ENCODE peak calls at places on chromosomes 16 and 17, in ten cellular contexts. One of them, this sample, is unnamed.

GRCh38 chr17:45353047-45353446 is 36.2 kb upstream of the MAP3K14 start:
- DNase-seq in nephron progenitor cell: no peak
- DNase-seq in breast epithelium: no peak
- DNase-seq in stimulated activated CD4-positive, alpha-beta T cell treated with anti-CD3 and anti-CD28 coated beads, Interleukin-1b, Interleukin-23, amount 100 ng/mL, for 24 hours: no peak
- DNase-seq in RPMI7951: no peak
- DNase-seq in HTR-8/SVneo: no peak
- DNase-seq in AG08395: no peak
- DNase-seq in substantia nigra: no peak
- DNase-seq in non-pigmented ciliary epithelial cell: no peak
- DNase-seq in HCEC 1CT: no peak
- DNase-seq in this sample: no peak

GRCh38 chr17:77881545-77881944 is 77.0 kb upstream of the TNRC6C start:
- DNase-seq in HTR-8/SVneo: no peak
- DNase-seq in breast epithelium: peak; percentile 55
- DNase-seq in substantia nigra: peak; percentile 56
- DNase-seq in RPMI7951: peak; percentile 76
- DNase-seq in non-pigmented ciliary epithelial cell: peak; percentile 28
- DNase-seq in nephron progenitor cell: peak; percentile 33
- DNase-seq in stimulated activated CD4-positive, alpha-beta T cell treated with anti-CD3 and anti-CD28 coated beads, Interleukin-1b, Interleukin-23, amount 100 ng/mL, for 24 hours: no peak
- DNase-seq in HCEC 1CT: no peak
- DNase-seq in AG08395: peak; percentile 65
- DNase-seq in this sample: peak; percentile 92

GRCh38 chr16:1089822-1090619 is 6.0 kb downstream of the C1QTNF8 start:
- DNase-seq in stimulated activated CD4-positive, alpha-beta T cell treated with anti-CD3 and anti-CD28 coated beads, Interleukin-1b, Interleukin-23, amount 100 ng/mL, for 24 hours: no peak
- DNase-seq in non-pigmented ciliary epithelial cell: no peak
- DNase-seq in RPMI7951: no peak
- DNase-seq in substantia nigra: peak; percentile 51
- DNase-seq in HCEC 1CT: no peak
- DNase-seq in nephron progenitor cell: no peak
- DNase-seq in AG08395: no peak
- DNase-seq in breast epithelium: no peak
- DNase-seq in HTR-8/SVneo: no peak
- DNase-seq in this sample: no peak

GRCh38 chr17:1785925-1786324 is 24.1 kb downstream of the SERPINF1 start:
- DNase-seq in substantia nigra: peak; percentile 20
- DNase-seq in AG08395: no peak
- DNase-seq in stimulated activated CD4-positive, alpha-beta T cell treated with anti-CD3 and anti-CD28 coated beads, Interleukin-1b, Interleukin-23, amount 100 ng/mL, for 24 hours: no peak
- DNase-seq in RPMI7951: peak; percentile 44
- DNase-seq in HCEC 1CT: no peak
- DNase-seq in non-pigmented ciliary epithelial cell: no peak
- DNase-seq in breast epithelium: no peak
- DNase-seq in HTR-8/SVneo: no peak
- DNase-seq in nephron progenitor cell: no peak
- DNase-seq in this sample: no peak

GRCh38 chr17:1494203-1494602 is 1.7 kb upstream of the MYO1C start:
- DNase-seq in substantia nigra: no peak
- DNase-seq in non-pigmented ciliary epithelial cell: no peak
- DNase-seq in nephron progenitor cell: no peak
- DNase-seq in RPMI7951: no peak
- DNase-seq in breast epithelium: no peak
- DNase-seq in stimulated activated CD4-positive, alpha-beta T cell treated with anti-CD3 and anti-CD28 coated beads, Interleukin-1b, Interleukin-23, amount 100 ng/mL, for 24 hours: no peak
- DNase-seq in HTR-8/SVneo: no peak
- DNase-seq in AG08395: no peak
- DNase-seq in HCEC 1CT: no peak
- DNase-seq in this sample: no peak

GRCh38 chr16:77675464-77676324 is 46.6 kb upstream of the NUDT7 start:
- DNase-seq in HCEC 1CT: peak; percentile 47
- DNase-seq in breast epithelium: peak; percentile 62
- DNase-seq in nephron progenitor cell: peak; percentile 79
- DNase-seq in HTR-8/SVneo: peak; percentile 70
- DNase-seq in non-pigmented ciliary epithelial cell: peak; percentile 54
- DNase-seq in AG08395: peak; percentile 78
- DNase-seq in substantia nigra: peak; percentile 37
- DNase-seq in RPMI7951: peak; percentile 76
- DNase-seq in stimulated activated CD4-positive, alpha-beta T cell treated with anti-CD3 and anti-CD28 coated beads, Interleukin-1b, Interleukin-23, amount 100 ng/mL, for 24 hours: peak; percentile 31
- DNase-seq in this sample: peak; percentile 89

GRCh38 chr16:67271446-67271845 is 7.9 kb upstream of the PLEKHG4 start:
- DNase-seq in HCEC 1CT: no peak
- DNase-seq in nephron progenitor cell: no peak
- DNase-seq in RPMI7951: no peak
- DNase-seq in AG08395: no peak
- DNase-seq in stimulated activated CD4-positive, alpha-beta T cell treated with anti-CD3 and anti-CD28 coated beads, Interleukin-1b, Interleukin-23, amount 100 ng/mL, for 24 hours: no peak
- DNase-seq in substantia nigra: no peak
- DNase-seq in breast epithelium: no peak
- DNase-seq in non-pigmented ciliary epithelial cell: no peak
- DNase-seq in HTR-8/SVneo: no peak
- DNase-seq in this sample: no peak

GRCh38 chr16:13919330-13919682 is 648 bp upstream of the ERCC4 start:
- DNase-seq in stimulated activated CD4-positive, alpha-beta T cell treated with anti-CD3 and anti-CD28 coated beads, Interleukin-1b, Interleukin-23, amount 100 ng/mL, for 24 hours: no peak
- DNase-seq in RPMI7951: peak; percentile 60
- DNase-seq in non-pigmented ciliary epithelial cell: peak; percentile 14
- DNase-seq in breast epithelium: no peak
- DNase-seq in HCEC 1CT: peak; percentile 64
- DNase-seq in nephron progenitor cell: no peak
- DNase-seq in substantia nigra: no peak
- DNase-seq in AG08395: peak; percentile 48
- DNase-seq in HTR-8/SVneo: peak; percentile 34
- DNase-seq in this sample: peak; percentile 64

GRCh38 chr16:68436581-68436980 is 11.7 kb downstream of the SMPD3 start:
- DNase-seq in nephron progenitor cell: no peak
- DNase-seq in breast epithelium: no peak
- DNase-seq in HCEC 1CT: no peak
- DNase-seq in non-pigmented ciliary epithelial cell: no peak
- DNase-seq in stimulated activated CD4-positive, alpha-beta T cell treated with anti-CD3 and anti-CD28 coated beads, Interleukin-1b, Interleukin-23, amount 100 ng/mL, for 24 hours: no peak
- DNase-seq in RPMI7951: peak; percentile 3
- DNase-seq in substantia nigra: no peak
- DNase-seq in AG08395: no peak
- DNase-seq in HTR-8/SVneo: no peak
- DNase-seq in this sample: no peak

GRCh38 chr16:57093845-57094564 is 1.6 kb downstream of the CPNE2 start:
- DNase-seq in AG08395: no peak
- DNase-seq in substantia nigra: no peak
- DNase-seq in nephron progenitor cell: no peak
- DNase-seq in stimulated activated CD4-positive, alpha-beta T cell treated with anti-CD3 and anti-CD28 coated beads, Interleukin-1b, Interleukin-23, amount 100 ng/mL, for 24 hours: no peak
- DNase-seq in non-pigmented ciliary epithelial cell: no peak
- DNase-seq in HCEC 1CT: no peak
- DNase-seq in HTR-8/SVneo: no peak
- DNase-seq in breast epithelium: no peak
- DNase-seq in RPMI7951: no peak
- DNase-seq in this sample: no peak

GRCh38 chr17:15966183-15966878 is 21.4 kb downstream of the ADORA2B start:
- DNase-seq in stimulated activated CD4-positive, alpha-beta T cell treated with anti-CD3 and anti-CD28 coated beads, Interleukin-1b, Interleukin-23, amount 100 ng/mL, for 24 hours: no peak
- DNase-seq in AG08395: no peak
- DNase-seq in nephron progenitor cell: no peak
- DNase-seq in substantia nigra: peak; percentile 54
- DNase-seq in RPMI7951: no peak
- DNase-seq in HCEC 1CT: no peak
- DNase-seq in non-pigmented ciliary epithelial cell: no peak
- DNase-seq in HTR-8/SVneo: no peak
- DNase-seq in breast epithelium: no peak
- DNase-seq in this sample: peak; percentile 76

GRCh38 chr17:31550389-31551056 is 159.0 kb downstream of the RAB11FIP4 start:
- DNase-seq in breast epithelium: no peak
- DNase-seq in HCEC 1CT: no peak
- DNase-seq in AG08395: no peak
- DNase-seq in RPMI7951: peak; percentile 37
- DNase-seq in non-pigmented ciliary epithelial cell: no peak
- DNase-seq in stimulated activated CD4-positive, alpha-beta T cell treated with anti-CD3 and anti-CD28 coated beads, Interleukin-1b, Interleukin-23, amount 100 ng/mL, for 24 hours: no peak
- DNase-seq in HTR-8/SVneo: no peak
- DNase-seq in substantia nigra: no peak
- DNase-seq in nephron progenitor cell: no peak
- DNase-seq in this sample: peak; percentile 44

GRCh38 chr16:84718-85452 is 6.9 kb downstream of the MPG start:
- DNase-seq in substantia nigra: no peak
- DNase-seq in breast epithelium: no peak
- DNase-seq in HTR-8/SVneo: peak; percentile 79
- DNase-seq in HCEC 1CT: peak; percentile 91
- DNase-seq in stimulated activated CD4-positive, alpha-beta T cell treated with anti-CD3 and anti-CD28 coated beads, Interleukin-1b, Interleukin-23, amount 100 ng/mL, for 24 hours: no peak
- DNase-seq in non-pigmented ciliary epithelial cell: peak; percentile 83
- DNase-seq in AG08395: peak; percentile 95
- DNase-seq in nephron progenitor cell: no peak
- DNase-seq in RPMI7951: peak; percentile 90
- DNase-seq in this sample: peak; percentile 88

GRCh38 chr16:78794581-78795300 is 695.3 kb downstream of the WWOX start:
- DNase-seq in nephron progenitor cell: no peak
- DNase-seq in HTR-8/SVneo: no peak
- DNase-seq in breast epithelium: no peak
- DNase-seq in AG08395: no peak
- DNase-seq in non-pigmented ciliary epithelial cell: no peak
- DNase-seq in HCEC 1CT: no peak
- DNase-seq in RPMI7951: no peak
- DNase-seq in stimulated activated CD4-positive, alpha-beta T cell treated with anti-CD3 and anti-CD28 coated beads, Interleukin-1b, Interleukin-23, amount 100 ng/mL, for 24 hours: no peak
- DNase-seq in substantia nigra: no peak
- DNase-seq in this sample: no peak

GRCh38 chr16:12193688-12194087 is 217.2 kb downstream of the SNX29 start:
- DNase-seq in stimulated activated CD4-positive, alpha-beta T cell treated with anti-CD3 and anti-CD28 coated beads, Interleukin-1b, Interleukin-23, amount 100 ng/mL, for 24 hours: no peak
- DNase-seq in HTR-8/SVneo: no peak
- DNase-seq in breast epithelium: no peak
- DNase-seq in non-pigmented ciliary epithelial cell: no peak
- DNase-seq in AG08395: no peak
- DNase-seq in nephron progenitor cell: no peak
- DNase-seq in HCEC 1CT: no peak
- DNase-seq in RPMI7951: no peak
- DNase-seq in substantia nigra: no peak
- DNase-seq in this sample: no peak

GRCh38 chr16:20904507-20905079 is 4.0 kb downstream of the LYRM1 start:
- DNase-seq in RPMI7951: peak; percentile 80
- DNase-seq in nephron progenitor cell: no peak
- DNase-seq in HCEC 1CT: peak; percentile 80
- DNase-seq in substantia nigra: no peak
- DNase-seq in HTR-8/SVneo: no peak
- DNase-seq in AG08395: peak; percentile 24
- DNase-seq in breast epithelium: no peak
- DNase-seq in stimulated activated CD4-positive, alpha-beta T cell treated with anti-CD3 and anti-CD28 coated beads, Interleukin-1b, Interleukin-23, amount 100 ng/mL, for 24 hours: no peak
- DNase-seq in non-pigmented ciliary epithelial cell: no peak
- DNase-seq in this sample: peak; percentile 80

GRCh38 chr17:33494156-33494555 is 201.1 kb upstream of the ASIC2 start:
- DNase-seq in substantia nigra: no peak
- DNase-seq in non-pigmented ciliary epithelial cell: no peak
- DNase-seq in breast epithelium: no peak
- DNase-seq in HCEC 1CT: no peak
- DNase-seq in HTR-8/SVneo: no peak
- DNase-seq in AG08395: no peak
- DNase-seq in RPMI7951: no peak
- DNase-seq in stimulated activated CD4-positive, alpha-beta T cell treated with anti-CD3 and anti-CD28 coated beads, Interleukin-1b, Interleukin-23, amount 100 ng/mL, for 24 hours: no peak
- DNase-seq in nephron progenitor cell: peak; percentile 4
- DNase-seq in this sample: peak; percentile 48

GRCh38 chr17:34389343-34389742 is 26.3 kb upstream of the CCL1 start:
- DNase-seq in HTR-8/SVneo: no peak
- DNase-seq in AG08395: no peak
- DNase-seq in substantia nigra: no peak
- DNase-seq in non-pigmented ciliary epithelial cell: no peak
- DNase-seq in breast epithelium: no peak
- DNase-seq in RPMI7951: no peak
- DNase-seq in HCEC 1CT: no peak
- DNase-seq in nephron progenitor cell: no peak
- DNase-seq in stimulated activated CD4-positive, alpha-beta T cell treated with anti-CD3 and anti-CD28 coated beads, Interleukin-1b, Interleukin-23, amount 100 ng/mL, for 24 hours: no peak
- DNase-seq in this sample: no peak

GRCh38 chr17:17104494-17104893 is 62.2 kb downstream of the MPRIP start:
- DNase-seq in HCEC 1CT: no peak
- DNase-seq in substantia nigra: no peak
- DNase-seq in HTR-8/SVneo: no peak
- DNase-seq in nephron progenitor cell: no peak
- DNase-seq in non-pigmented ciliary epithelial cell: no peak
- DNase-seq in breast epithelium: peak; percentile 62
- DNase-seq in AG08395: no peak
- DNase-seq in stimulated activated CD4-positive, alpha-beta T cell treated with anti-CD3 and anti-CD28 coated beads, Interleukin-1b, Interleukin-23, amount 100 ng/mL, for 24 hours: no peak
- DNase-seq in RPMI7951: no peak
- DNase-seq in this sample: no peak

GRCh38 chr17:44350733-44351226 is 5.7 kb downstream of the GRN start:
- DNase-seq in nephron progenitor cell: peak; percentile 84
- DNase-seq in substantia nigra: peak; percentile 60
- DNase-seq in stimulated activated CD4-positive, alpha-beta T cell treated with anti-CD3 and anti-CD28 coated beads, Interleukin-1b, Interleukin-23, amount 100 ng/mL, for 24 hours: peak; percentile 54
- DNase-seq in HTR-8/SVneo: peak; percentile 84
- DNase-seq in HCEC 1CT: peak; percentile 49
- DNase-seq in AG08395: peak; percentile 82
- DNase-seq in non-pigmented ciliary epithelial cell: no peak
- DNase-seq in breast epithelium: no peak
- DNase-seq in RPMI7951: peak; percentile 46
- DNase-seq in this sample: peak; percentile 66

GRCh38 chr17:78122221-78122990 is 6.1 kb downstream of the TMC6 start:
- DNase-seq in RPMI7951: no peak
- DNase-seq in HTR-8/SVneo: no peak
- DNase-seq in HCEC 1CT: no peak
- DNase-seq in breast epithelium: no peak
- DNase-seq in nephron progenitor cell: no peak
- DNase-seq in substantia nigra: no peak
- DNase-seq in stimulated activated CD4-positive, alpha-beta T cell treated with anti-CD3 and anti-CD28 coated beads, Interleukin-1b, Interleukin-23, amount 100 ng/mL, for 24 hours: no peak
- DNase-seq in AG08395: no peak
- DNase-seq in non-pigmented ciliary epithelial cell: no peak
- DNase-seq in this sample: no peak

GRCh38 chr17:27882162-27882840 is 10.9 kb downstream of the LYRM9 start:
- DNase-seq in AG08395: no peak
- DNase-seq in breast epithelium: no peak
- DNase-seq in RPMI7951: no peak
- DNase-seq in stimulated activated CD4-positive, alpha-beta T cell treated with anti-CD3 and anti-CD28 coated beads, Interleukin-1b, Interleukin-23, amount 100 ng/mL, for 24 hours: no peak
- DNase-seq in non-pigmented ciliary epithelial cell: no peak
- DNase-seq in HTR-8/SVneo: no peak
- DNase-seq in substantia nigra: no peak
- DNase-seq in nephron progenitor cell: no peak
- DNase-seq in HCEC 1CT: no peak
- DNase-seq in this sample: no peak

GRCh38 chr16:27816561-27816960 is 247.0 kb downstream of the GSG1L start:
- DNase-seq in RPMI7951: no peak
- DNase-seq in non-pigmented ciliary epithelial cell: no peak
- DNase-seq in substantia nigra: peak; percentile 49
- DNase-seq in nephron progenitor cell: no peak
- DNase-seq in breast epithelium: no peak
- DNase-seq in HCEC 1CT: no peak
- DNase-seq in HTR-8/SVneo: no peak
- DNase-seq in AG08395: no peak
- DNase-seq in stimulated activated CD4-positive, alpha-beta T cell treated with anti-CD3 and anti-CD28 coated beads, Interleukin-1b, Interleukin-23, amount 100 ng/mL, for 24 hours: no peak
- DNase-seq in this sample: no peak

GRCh38 chr17:40124279-40125141 is 2.7 kb downstream of the MSL1 start:
- DNase-seq in breast epithelium: no peak
- DNase-seq in nephron progenitor cell: no peak
- DNase-seq in RPMI7951: no peak
- DNase-seq in substantia nigra: no peak
- DNase-seq in HCEC 1CT: no peak
- DNase-seq in non-pigmented ciliary epithelial cell: no peak
- DNase-seq in HTR-8/SVneo: no peak
- DNase-seq in stimulated activated CD4-positive, alpha-beta T cell treated with anti-CD3 and anti-CD28 coated beads, Interleukin-1b, Interleukin-23, amount 100 ng/mL, for 24 hours: no peak
- DNase-seq in AG08395: no peak
- DNase-seq in this sample: peak; percentile 51

GRCh38 chr16:70428178-70428998 is 10.5 kb downstream of the ST3GAL2 start:
- DNase-seq in AG08395: peak; percentile 96
- DNase-seq in stimulated activated CD4-positive, alpha-beta T cell treated with anti-CD3 and anti-CD28 coated beads, Interleukin-1b, Interleukin-23, amount 100 ng/mL, for 24 hours: no peak
- DNase-seq in breast epithelium: peak; percentile 71
- DNase-seq in non-pigmented ciliary epithelial cell: peak; percentile 83
- DNase-seq in HTR-8/SVneo: peak; percentile 97
- DNase-seq in HCEC 1CT: peak; percentile 76
- DNase-seq in nephron progenitor cell: peak; percentile 49
- DNase-seq in RPMI7951: peak; percentile 99
- DNase-seq in substantia nigra: peak; percentile 89
- DNase-seq in this sample: peak; percentile 92

GRCh38 chr17:46984892-46985291 is 5.8 kb upstream of the RPRML start:
- DNase-seq in HCEC 1CT: no peak
- DNase-seq in nephron progenitor cell: no peak
- DNase-seq in stimulated activated CD4-positive, alpha-beta T cell treated with anti-CD3 and anti-CD28 coated beads, Interleukin-1b, Interleukin-23, amount 100 ng/mL, for 24 hours: no peak
- DNase-seq in AG08395: no peak
- DNase-seq in substantia nigra: no peak
- DNase-seq in RPMI7951: no peak
- DNase-seq in non-pigmented ciliary epithelial cell: no peak
- DNase-seq in breast epithelium: no peak
- DNase-seq in HTR-8/SVneo: no peak
- DNase-seq in this sample: no peak

GRCh38 chr17:81867123-81867951 is 3.8 kb downstream of the ARHGDIA start:
- DNase-seq in HTR-8/SVneo: no peak
- DNase-seq in HCEC 1CT: peak; percentile 66
- DNase-seq in AG08395: no peak
- DNase-seq in stimulated activated CD4-positive, alpha-beta T cell treated with anti-CD3 and anti-CD28 coated beads, Interleukin-1b, Interleukin-23, amount 100 ng/mL, for 24 hours: no peak
- DNase-seq in nephron progenitor cell: no peak
- DNase-seq in substantia nigra: no peak
- DNase-seq in non-pigmented ciliary epithelial cell: no peak
- DNase-seq in RPMI7951: peak; percentile 77
- DNase-seq in breast epithelium: no peak
- DNase-seq in this sample: peak; percentile 67

GRCh38 chr17:7775058-7775457 is 57.5 kb downstream of the DNAH2 start:
- DNase-seq in HTR-8/SVneo: no peak
- DNase-seq in HCEC 1CT: no peak
- DNase-seq in AG08395: no peak
- DNase-seq in substantia nigra: no peak
- DNase-seq in breast epithelium: no peak
- DNase-seq in RPMI7951: no peak
- DNase-seq in nephron progenitor cell: no peak
- DNase-seq in stimulated activated CD4-positive, alpha-beta T cell treated with anti-CD3 and anti-CD28 coated beads, Interleukin-1b, Interleukin-23, amount 100 ng/mL, for 24 hours: no peak
- DNase-seq in non-pigmented ciliary epithelial cell: no peak
- DNase-seq in this sample: no peak